ENCODE peak calls at places on chromosomes 11 and 22, in six cellular contexts. K, G, Z, N, X and E are unnamed samples.

GRCh38 chr11:44133335-44133946 is 38.0 kb downstream of the EXT2 start:
- DNase-seq in K (peak; percentile 59), G (peak; percentile 15), X (peak; percentile 20), Z (peak; percentile 56), N (no peak), E (no peak)

GRCh38 chr11:45922425-45923082 is at the start of gene LARGE2:
- DNase-seq in N (peak; percentile 87), Z (no peak), X (no peak), G (peak; percentile 78), K (no peak), E (no peak)

GRCh38 chr22:33699176-33699575 is 221.1 kb downstream of the LARGE1 start:
- DNase-seq in Z (peak; percentile 50), N (no peak), K (no peak), G (no peak), X (no peak), E (no peak)

GRCh38 chr11:87859583-87859982 is 315.7 kb downstream of the RAB38 start:
- DNase-seq in G (no peak), Z (no peak), N (no peak), K (no peak), X (no peak), E (no peak)

GRCh38 chr11:96337541-96338530 is 5.2 kb downstream of the MAML2 start:
- DNase-seq in Z (peak; percentile 54), N (no peak), G (no peak), K (peak; percentile 60), X (peak; percentile 44), E (no peak)

GRCh38 chr22:42711281-42711731 is 9.4 kb downstream of the A4GALT start:
- DNase-seq in X (no peak), G (no peak), K (no peak), Z (peak; percentile 34), N (no peak), E (no peak)

GRCh38 chr22:39254789-39255298 is 10.1 kb upstream of the PDGFB start:
- DNase-seq in G (no peak), N (no peak), Z (peak; percentile 38), X (peak; percentile 90), K (peak; percentile 79), E (no peak)

GRCh38 chr22:36562261-36562835 is 33.4 kb upstream of the EIF3D start:
- DNase-seq in X (no peak), G (no peak), K (peak; percentile 43), N (no peak), Z (peak; percentile 51), E (no peak)

GRCh38 chr11:27757953-27758352 is 57.7 kb upstream of the BDNF start:
- DNase-seq in Z (peak; percentile 64), G (no peak), X (no peak), N (no peak), K (peak; percentile 75), E (no peak)

GRCh38 chr11:119804698-119805097 is 75.7 kb upstream of the NECTIN1 start:
- DNase-seq in X (no peak), Z (no peak), K (no peak), N (no peak), G (no peak), E (no peak)

GRCh38 chr11:8604078-8604723 is 10.2 kb upstream of the STK33 start:
- DNase-seq in G (peak; percentile 62), X (peak; percentile 66), N (no peak), Z (peak; percentile 100), K (peak; percentile 100), E (no peak)

GRCh38 chr22:27609411-27610029 is 192.0 kb downstream of the MN1 start:
- DNase-seq in N (no peak), K (no peak), G (no peak), Z (no peak), X (no peak), E (no peak)

GRCh38 chr11:108886608-108887007 is 221.7 kb downstream of the DDX10 start:
- DNase-seq in N (no peak), G (no peak), Z (peak; percentile 72), K (peak; percentile 45), X (no peak), E (no peak)

GRCh38 chr11:85682330-85683305 is 3.4 kb downstream of the CCDC89 start:
- DNase-seq in X (peak; percentile 87), N (peak; percentile 83), Z (peak; percentile 52), G (no peak), K (peak; percentile 47), E (no peak)

GRCh38 chr11:77094841-77095365 is 7.7 kb upstream of the OMP start:
- DNase-seq in K (no peak), Z (no peak), X (no peak), N (peak; percentile 48), G (no peak), E (no peak)

GRCh38 chr11:44782478-44782877 is 55.7 kb downstream of the TSPAN18 start:
- DNase-seq in Z (no peak), N (no peak), G (no peak), K (no peak), X (no peak), E (no peak)

GRCh38 chr11:95996621-95997020 is 72.7 kb upstream of the MTMR2 start:
- DNase-seq in G (no peak), X (no peak), Z (peak; percentile 40), K (no peak), N (no peak), E (no peak)

GRCh38 chr11:36333897-36334296 is 37.8 kb downstream of the PRR5L start:
- DNase-seq in K (peak; percentile 53), N (no peak), X (no peak), G (no peak), Z (peak; percentile 80), E (no peak)

GRCh38 chr22:39915295-39915726 is 14.4 kb downstream of the GRAP2 start:
- DNase-seq in G (no peak), Z (no peak), K (no peak), N (no peak), X (no peak), E (no peak)

GRCh38 chr11:22337571-22338464 is at the start of gene SLC17A6:
- DNase-seq in Z (peak; percentile 16), X (peak; percentile 30), G (peak; percentile 76), N (no peak), K (peak; percentile 8), E (no peak)

GRCh38 chr11:103110406-103110805 is 1.2 kb downstream of the DYNC2H1 start:
- DNase-seq in X (no peak), Z (peak; percentile 65), N (no peak), G (no peak), K (peak; percentile 56), E (no peak)

GRCh38 chr22:43828711-43829447 is 16.8 kb upstream of the EFCAB6 start:
- DNase-seq in K (peak; percentile 81), G (no peak), N (peak; percentile 66), X (no peak), Z (peak; percentile 87), E (no peak)

GRCh38 chr22:24994070-24994763 is 41.7 kb downstream of the KIAA1671 start:
- DNase-seq in K (no peak), X (no peak), Z (peak; percentile 20), G (no peak), N (no peak), E (no peak)
- TF ChIP-seq CTCF in K (no peak), X (no peak), Z (no peak), G (no peak), N (no peak), E (no peak)

DNA sequence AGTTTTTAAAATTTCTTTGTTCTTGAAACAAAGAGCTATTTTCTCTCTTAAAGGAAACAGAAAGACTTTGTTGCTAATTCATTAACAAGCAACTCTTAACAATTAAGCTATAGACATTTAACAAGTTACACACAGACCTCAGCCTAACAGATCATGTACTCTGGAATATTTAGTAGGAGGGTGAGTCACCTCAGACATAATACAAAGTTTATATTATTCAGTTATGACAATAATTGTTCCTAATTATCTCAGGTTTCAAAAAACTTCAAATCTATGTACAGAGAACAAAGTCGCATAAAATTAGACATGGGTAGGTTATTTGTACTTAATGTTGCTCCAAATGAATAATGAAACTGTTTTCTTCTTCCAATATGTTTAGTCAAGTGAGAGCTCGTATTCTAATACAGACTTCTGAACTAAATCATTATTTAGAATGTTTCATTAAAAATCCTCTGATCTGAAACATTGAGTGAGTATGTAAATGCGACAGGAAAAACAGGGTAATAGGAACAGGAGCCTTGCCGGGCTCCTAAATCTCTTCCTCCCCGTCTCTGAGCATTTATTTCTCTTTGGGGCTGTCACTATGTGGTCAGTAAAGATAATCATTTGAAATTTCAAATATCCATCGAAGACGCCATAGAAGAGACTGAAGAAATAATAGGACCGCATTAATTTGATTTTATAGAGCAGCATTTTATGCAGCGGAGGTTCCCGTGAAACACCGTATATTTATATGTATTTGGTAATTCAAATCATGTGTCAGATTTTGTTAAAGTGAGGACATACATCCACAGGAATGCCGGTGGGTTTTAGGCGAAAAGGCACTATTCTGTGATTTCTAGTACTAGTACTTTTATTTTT is 8.7 kb upstream of the BARX2 start:
- DNase-seq in G (no peak), K (no peak), N (no peak), X (no peak), Z (no peak), E (no peak)
- TF ChIP-seq CTCF in G (no peak), K (no peak), N (no peak), X (no peak), Z (no peak), E (no peak)

GRCh38 chr11:58133329-58134076 is 8.2 kb upstream of the OR9I1 start:
- DNase-seq in Z (no peak), K (no peak), X (no peak), N (no peak), G (no peak), E (no peak)
- TF ChIP-seq CTCF in Z (no peak), K (no peak), X (no peak), N (no peak), G (no peak), E (no peak)

DNA sequence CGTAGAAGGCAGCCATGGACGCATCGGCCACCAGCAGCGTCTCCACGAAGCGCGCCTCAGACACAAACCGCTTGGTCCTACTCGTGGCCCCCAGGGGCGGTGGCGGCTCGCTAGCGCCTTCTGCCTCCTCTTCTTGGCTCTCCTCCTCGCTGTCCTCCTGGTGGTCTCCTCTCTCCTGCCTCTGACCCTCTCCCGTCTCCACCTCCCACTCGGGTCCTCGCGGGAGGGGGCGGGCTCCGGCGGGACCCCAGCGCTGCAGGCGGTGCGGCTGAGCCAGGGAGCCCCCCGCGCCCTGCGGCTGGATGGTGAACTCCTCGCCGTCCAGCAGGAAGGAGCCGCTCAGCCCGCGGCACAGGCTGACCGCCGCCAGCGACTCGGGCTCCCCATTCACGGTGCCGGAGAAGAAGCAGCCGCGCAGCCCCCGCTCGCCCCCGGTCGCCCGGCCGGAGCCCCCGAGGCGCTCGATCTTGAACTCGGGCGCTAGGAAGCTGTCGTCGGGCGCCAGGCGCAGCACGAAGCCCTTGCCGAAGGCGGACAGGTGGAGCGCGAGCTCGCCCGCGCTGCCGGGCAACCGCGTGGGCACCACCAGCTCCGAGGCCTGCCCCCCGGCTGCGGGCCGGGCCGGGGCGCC is 713 bp downstream of the ADAMTS8 start:
- DNase-seq in K (no peak), N (no peak), Z (no peak), G (peak; percentile 62), X (no peak), E (no peak)
- TF ChIP-seq CTCF in K (peak; percentile 33), N (peak; percentile 15), Z (peak; percentile 26), G (peak; percentile 17), X (no peak), E (no peak)

GRCh38 chr11:16883179-16883578 is 131.0 kb downstream of the PLEKHA7 start:
- DNase-seq in X (no peak), K (no peak), N (no peak), G (no peak), Z (no peak), E (no peak)
- TF ChIP-seq CTCF in X (no peak), K (no peak), N (no peak), G (no peak), Z (no peak), E (no peak)

GRCh38 chr11:29628584-29628983 is 388.2 kb downstream of the KCNA4 start:
- DNase-seq in G (peak; percentile 6), Z (no peak), K (no peak), X (no peak), N (no peak), E (no peak)
- TF ChIP-seq CTCF in G (no peak), Z (no peak), K (no peak), X (no peak), N (no peak), E (no peak)